ENCODE peak calls at places on chromosomes 1 and 21, in four cellular contexts. V is tibial artery, R is pancreas, Q is heart left ventricle. U is an unnamed sample.

GRCh38 chr1:116911166-116911553 is 1.4 kb downstream of the PTGFRN start:
- DNase-seq in V (no peak), R (no peak), Q (no peak), U (no peak)

GRCh38 chr1:181482521-181483083 is 715 bp upstream of the CACNA1E start:
- DNase-seq in V (no peak), R (no peak), Q (peak; percentile 39), U (no peak)

GRCh38 chr1:22654692-22655091 is 1.7 kb downstream of the C1QB start:
- DNase-seq in V (no peak), R (no peak), Q (no peak), U (no peak)

GRCh38 chr1:36096500-36097412 is 8.1 kb downstream of the ADPRS start:
- DNase-seq in V (no peak), R (no peak), Q (no peak), U (no peak)

GRCh38 chr21:43269461-43269860 is 100.7 kb downstream of the CRYAA start:
- DNase-seq in V (no peak), R (no peak), Q (peak; percentile 8), U (no peak)

GRCh38 chr1:238811211-238811610 is 575.2 kb upstream of the CHRM3 start:
- DNase-seq in V (no peak), R (no peak), Q (no peak), U (no peak)

GRCh38 chr1:224340711-224341384 is 10.9 kb upstream of the NVL start:
- DNase-seq in V (no peak), R (peak; percentile 41), Q (no peak), U (no peak)

GRCh38 chr21:46603228-46603627 is 1.7 kb downstream of the S100B start:
- DNase-seq in V (no peak), R (no peak), Q (no peak), U (no peak)

GRCh38 chr1:18069903-18070302 is 37.7 kb upstream of the IGSF21 start:
- DNase-seq in V (no peak), R (no peak), Q (no peak), U (no peak)

GRCh38 chr1:178541829-178542553 is 29.1 kb downstream of the TEX35 start:
- DNase-seq in V (peak; percentile 62), R (peak; percentile 71), Q (peak; percentile 71), U (no peak)

GRCh38 chr1:27672750-27673112 is 739 bp upstream of the IFI6 start:
- DNase-seq in V (no peak), R (no peak), Q (no peak), U (no peak)

GRCh38 chr1:84913025-84913892 is 20.3 kb upstream of the LPAR3 start:
- DNase-seq in V (no peak), R (peak; percentile 66), Q (no peak), U (no peak)

GRCh38 chr1:186272486-186272885 is 102.6 kb downstream of the TPR start:
- DNase-seq in V (no peak), R (no peak), Q (no peak), U (no peak)

GRCh38 chr1:208291923-208292711 is 47.9 kb upstream of the PLXNA2 start:
- DNase-seq in V (no peak), R (no peak), Q (no peak), U (no peak)

GRCh38 chr1:208791458-208791857 is 547.3 kb upstream of the PLXNA2 start:
- DNase-seq in V (no peak), R (no peak), Q (no peak), U (no peak)

GRCh38 chr1:220271706-220272046 is 577 bp downstream of the RAB3GAP2 start:
- DNase-seq in V (no peak), R (no peak), Q (no peak), U (no peak)

GRCh38 chr21:45528981-45529784 is 13.1 kb downstream of the SLC19A1 start:
- DNase-seq in V (peak; percentile 54), R (no peak), Q (peak; percentile 24), U (no peak)

GRCh38 chr1:74502432-74502831 is 10.0 kb downstream of the LRRC53 start:
- DNase-seq in V (no peak), R (no peak), Q (no peak), U (no peak)

GRCh38 chr1:218817747-218818146 is 355.9 kb upstream of the LYPLAL1 start:
- DNase-seq in V (no peak), R (no peak), Q (peak; percentile 21), U (no peak)

GRCh38 chr1:29991025-29991424 is 732.4 kb downstream of the MATN1 start:
- DNase-seq in V (no peak), R (no peak), Q (no peak), U (no peak)

GRCh38 chr1:10031461-10031860 is 1.3 kb upstream of the UBE4B start:
- DNase-seq in V (no peak), R (no peak), Q (no peak), U (no peak)

GRCh38 chr1:208240698-208241355 is 3.4 kb downstream of the PLXNA2 start:
- DNase-seq in V (no peak), R (no peak), Q (peak; percentile 9), U (no peak)

GRCh38 chr21:42532466-42533181 is 19.0 kb downstream of the SLC37A1 start:
- DNase-seq in V (peak; percentile 93), R (peak; percentile 30), Q (peak; percentile 87), U (no peak)

GRCh38 chr21:26148071-26148470 is 22.5 kb downstream of the APP start:
- DNase-seq in V (no peak), R (no peak), Q (peak; percentile 41), U (no peak)

GRCh38 chr1:223363057-223363855 is 720 bp downstream of the SUSD4 start:
- DNase-seq in V (no peak), R (peak; percentile 49), Q (peak; percentile 75), U (no peak)

GRCh38 chr1:64884261-64885040 is 81.9 kb downstream of the JAK1 start:
- DNase-seq in V (no peak), R (no peak), Q (no peak), U (no peak)

GRCh38 chr1:68029444-68029843 is 21.0 kb downstream of the DIRAS3 start:
- DNase-seq in V (no peak), R (no peak), Q (no peak), U (no peak)

GRCh38 chr1:79682478-79682877 is 675.9 kb upstream of the ADGRL4 start:
- DNase-seq in V (no peak), R (no peak), Q (no peak), U (no peak)

GRCh38 chr1:177082855-177083741 is 81.4 kb downstream of the ASTN1 start:
- DNase-seq in V (no peak), R (no peak), Q (no peak), U (no peak)

GRCh38 chr1:205631727-205632373 is at the start of gene ELK4:
- DNase-seq in V (peak; percentile 99), R (peak; percentile 99), Q (peak; percentile 99), U (peak; percentile 91)

GRCh38 chr1:20178634-20179368 is 7.1 kb upstream of the UBXN10 start:
- DNase-seq in V (no peak), R (no peak), Q (no peak), U (no peak)

GRCh38 chr1:162822391-162823200 is 32.1 kb downstream of the HSD17B7 start:
- DNase-seq in V (peak; percentile 62), R (no peak), Q (peak; percentile 22), U (no peak)

GRCh38 chr1:236422517-236422876 is 28.4 kb downstream of the EDARADD start:
- DNase-seq in V (no peak), R (no peak), Q (no peak), U (no peak)

GRCh38 chr21:41742073-41742875 is 24.6 kb downstream of the RIPK4 start:
- DNase-seq in V (no peak), R (no peak), Q (peak; percentile 9), U (no peak)

GRCh38 chr1:25731626-25732370 is 68.2 kb upstream of the SELENON start:
- DNase-seq in V (no peak), R (no peak), Q (no peak), U (no peak)

GRCh38 chr1:225896937-225897549 is 8.1 kb upstream of the LEFTY1 start:
- DNase-seq in V (no peak), R (peak; percentile 56), Q (no peak), U (no peak)

GRCh38 chr1:225892307-225892706 is 3.4 kb upstream of the LEFTY1 start:
- DNase-seq in V (no peak), R (no peak), Q (no peak), U (no peak)

GRCh38 chr1:225899044-225899925 is 10.3 kb upstream of the LEFTY1 start:
- DNase-seq in V (no peak), R (no peak), Q (no peak), U (no peak)

GRCh38 chr1:225903623-225904022 is 14.7 kb upstream of the LEFTY1 start:
- DNase-seq in V (no peak), R (no peak), Q (no peak), U (no peak)

GRCh38 chr1:225897595-225898514 is 8.9 kb upstream of the LEFTY1 start:
- DNase-seq in V (no peak), R (no peak), Q (no peak), U (no peak)
- H3K4me3 ChIP-seq in V (no peak overlapping the region), R (no peak overlapping the region), Q (no peak overlapping the region), U (no peak overlapping the region)

GRCh38 chr1:243288062-243288461 is 32.2 kb downstream of the SDCCAG8 start:
- DNase-seq in V (no peak), R (no peak), Q (no peak), U (no peak)

GRCh38 chr1:243291287-243291686 is 35.4 kb downstream of the SDCCAG8 start:
- DNase-seq in V (no peak), R (no peak), Q (no peak), U (no peak)

GRCh38 chr1:243287652-243288051 is 31.8 kb downstream of the SDCCAG8 start:
- DNase-seq in V (no peak), R (no peak), Q (no peak), U (no peak)

GRCh38 chr1:243286409-243287127 is 30.7 kb downstream of the SDCCAG8 start:
- DNase-seq in V (no peak), R (no peak), Q (no peak), U (no peak)

GRCh38 chr1:243287128-243287470 is 31.3 kb downstream of the SDCCAG8 start:
- DNase-seq in V (no peak), R (no peak), Q (no peak), U (no peak)
- H3K27ac ChIP-seq in V (peak overlapping the region; percentile 22), R (peak overlapping the region; percentile 51), Q (peak overlapping the region; percentile 19), U (no peak overlapping the region)

GRCh38 chr1:172605641-172606040 is 53.3 kb upstream of the FASLG start:
- DNase-seq in V (no peak), R (no peak), Q (no peak), U (no peak)
- H3K36me3 ChIP-seq in V (peaks cover 42% of the 10 kb centered on the region), R (peaks cover 3% of the 10 kb centered on the region), Q (no peaks in the 10 kb centered on the region), U (peaks cover 3% of the 10 kb centered on the region)

DNA sequence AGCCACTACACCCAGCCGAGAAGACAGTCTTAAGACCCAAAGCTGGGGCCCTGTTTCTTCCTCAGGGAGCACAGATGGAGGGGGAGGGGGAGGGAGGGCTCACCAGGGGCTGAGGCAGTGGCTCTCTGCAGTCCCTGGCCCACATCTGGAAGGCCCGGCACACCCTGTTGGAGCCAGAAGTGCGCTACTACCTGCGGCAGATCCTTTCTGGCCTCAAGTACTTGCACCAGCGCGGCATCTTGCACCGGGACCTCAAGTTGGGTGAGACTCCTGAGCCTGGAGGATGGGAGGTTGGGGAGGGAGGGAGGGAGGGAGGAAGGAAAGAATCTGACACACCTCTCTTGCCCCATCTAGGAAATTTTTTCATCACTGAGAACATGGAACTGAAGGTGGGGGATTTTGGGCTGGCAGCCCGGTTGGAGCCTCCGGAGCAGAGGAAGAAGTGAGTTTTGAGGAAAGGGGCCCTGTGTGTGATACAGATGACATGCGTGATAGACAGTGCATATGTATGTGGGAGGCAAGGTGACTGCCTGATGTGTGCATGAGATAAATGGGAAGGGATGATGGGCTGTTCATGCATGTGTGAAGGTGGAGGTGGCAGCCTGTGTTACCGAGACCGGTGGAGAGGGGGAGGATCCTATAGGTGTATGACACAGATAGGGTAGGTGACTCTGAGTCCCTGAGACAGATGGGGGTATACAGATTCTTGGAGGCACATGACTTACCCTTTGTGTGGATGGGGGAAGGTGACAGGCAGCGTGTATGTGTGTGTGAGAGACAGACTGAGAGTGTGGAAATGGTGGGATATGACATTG is 1.5 kb downstream of the PLK3 start:
- DNase-seq in V (no peak), R (no peak), Q (peak; percentile 32), U (no peak)
- H3K4me3 ChIP-seq in V (peak overlapping the region; percentile 83), R (peak overlapping the region; percentile 79), Q (peak overlapping the region; percentile 82), U (peak overlapping the region; percentile 88)

GRCh38 chr1:8077602-8078001 is 51.5 kb upstream of the ERRFI1 start:
- DNase-seq in V (no peak), R (no peak), Q (no peak), U (no peak)
- H3K27ac ChIP-seq in V (peak overlapping the region; percentile 60), R (peak overlapping the region; percentile 81), Q (no peak overlapping the region), U (peak overlapping the region; percentile 63)

U was measured in esophagus squamous epithelium.